ENCODE peak calls at places on chromosomes 4 and X, in four cellular contexts. B is fibroblast of lung, F is testis, A is AG04449. X is an unnamed sample.

GRCh38 chr4:78954048-78954666 is 14.9 kb upstream of the PAQR3 start:
- DNase-seq in F (peak; percentile 43), A (no peak), B (peak; percentile 36), X (no peak)

GRCh38 chr4:143559757-143560147 is 46.2 kb downstream of the SMARCA5 start:
- DNase-seq in A (no peak), B (no peak), F (no peak), X (no peak)

GRCh38 chrX:140057001-140057411 is 91.7 kb upstream of the CXorf66 start:
- DNase-seq in F (peak; percentile 86), B (peak; percentile 64), A (no peak), X (peak; percentile 17)

GRCh38 chrX:41604154-41604553 is 84.6 kb upstream of the GPR34 start:
- DNase-seq in B (no peak), A (no peak), F (no peak), X (no peak)

GRCh38 chr4:8695237-8696219 is 103.0 kb downstream of the CPZ start:
- DNase-seq in B (no peak), A (no peak), F (no peak), X (no peak)

GRCh38 chr4:109160494-109160893 is 142.0 kb downstream of the COL25A1 start:
- DNase-seq in B (no peak), A (no peak), F (no peak), X (no peak)

GRCh38 chrX:153568612-153569011 is 30.3 kb downstream of the CCNQ start:
- DNase-seq in A (no peak), F (no peak), B (no peak), X (no peak)

GRCh38 chr4:119648398-119648797 is 19.8 kb upstream of the PDE5A start:
- DNase-seq in F (no peak), B (no peak), A (no peak), X (no peak)

GRCh38 chr4:112082954-112083586 is 62.2 kb upstream of the FAM241A start:
- DNase-seq in A (no peak), F (no peak), B (peak; percentile 77), X (no peak)

GRCh38 chr4:95516528-95517011 is 32.2 kb downstream of the UNC5C start:
- DNase-seq in A (no peak), F (no peak), B (peak; percentile 62), X (no peak)

GRCh38 chr4:139633195-139633594 is 32.4 kb upstream of the MGST2 start:
- DNase-seq in B (no peak), F (no peak), A (no peak), X (no peak)
- H3K4me3 ChIP-seq in B (no peak overlapping the region), F (no peak overlapping the region), A (no peak overlapping the region), X (no peak overlapping the region)

DNA sequence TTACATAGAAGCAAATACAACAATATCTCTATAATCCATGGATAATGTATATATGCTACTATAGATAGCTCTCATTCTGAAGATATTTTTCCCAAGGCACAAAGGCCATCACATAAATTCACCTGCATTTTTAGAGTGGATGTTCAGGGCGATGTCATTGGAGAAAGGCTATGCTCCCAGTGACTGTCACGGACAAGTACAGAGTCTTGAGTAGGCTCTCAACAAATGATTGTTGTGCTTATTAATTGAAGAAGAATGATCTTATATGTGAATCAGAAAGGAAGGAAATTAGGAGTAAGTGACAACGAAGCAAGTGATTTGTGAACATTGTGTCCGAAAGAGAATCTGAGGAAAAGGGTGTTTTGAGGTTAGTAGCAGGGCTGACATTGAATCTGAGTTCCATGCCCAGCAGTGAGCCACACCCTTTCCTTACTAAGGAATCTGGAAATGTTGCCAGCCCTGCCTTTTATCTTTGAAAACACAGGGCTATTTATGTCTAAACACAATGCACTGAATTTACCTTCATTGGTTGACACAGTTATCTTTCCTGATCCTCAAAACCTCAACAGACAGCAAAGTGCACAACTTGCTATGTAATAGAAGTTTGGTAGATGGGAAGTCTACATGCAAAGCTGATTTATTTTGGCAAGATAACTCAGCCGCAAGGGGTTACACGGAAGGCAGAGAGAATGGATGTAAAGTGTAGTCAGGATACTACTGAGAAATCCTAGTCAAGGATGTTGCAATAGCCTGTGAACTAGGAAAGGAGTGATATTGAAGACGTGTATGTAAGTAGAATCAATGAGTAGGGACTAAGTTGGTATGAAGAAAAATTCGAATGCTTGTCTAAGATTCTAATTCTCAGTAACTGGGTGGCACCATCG is 50.4 kb downstream of the SORBS2 start:
- DNase-seq in A (no peak), B (peak; percentile 19), F (no peak), X (no peak)
- TF ChIP-seq CTCF in A (no peak), B (no peak), F (no peak), X (no peak)

DNA sequence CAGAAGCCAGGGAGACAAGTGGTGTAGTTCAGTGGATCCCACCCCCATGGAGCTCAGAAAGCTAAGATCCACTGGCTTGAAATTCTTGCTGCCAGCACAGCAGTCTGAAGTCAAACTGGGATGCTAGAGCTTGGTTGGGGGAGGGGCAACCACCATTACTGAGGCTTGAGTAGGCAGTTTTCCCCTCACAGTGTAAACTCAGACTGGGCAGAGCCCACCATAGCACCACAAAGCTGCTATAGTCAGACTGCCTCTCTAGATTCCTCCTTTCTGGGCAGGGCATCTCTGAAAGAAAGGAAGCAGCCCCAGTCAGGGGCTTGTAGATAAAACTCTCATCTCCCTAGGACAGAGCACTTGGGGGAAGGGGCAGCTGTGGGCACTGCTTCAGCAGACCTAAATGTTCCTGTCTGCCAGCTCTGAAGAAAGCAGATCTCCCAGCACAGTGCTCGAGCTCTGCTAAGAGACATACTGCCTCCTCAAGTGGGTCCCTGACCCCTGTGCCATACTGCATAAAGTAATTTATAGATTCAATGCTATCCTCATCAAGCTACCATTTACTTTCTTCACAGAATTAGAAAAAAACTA is 163.2 kb downstream of the HHIP start:
- DNase-seq in F (no peak), A (no peak), B (no peak), X (no peak)
- H3K4me3 ChIP-seq in F (no peak overlapping the region), A (no peak overlapping the region), B (no peak overlapping the region), X (no peak overlapping the region)

DNA sequence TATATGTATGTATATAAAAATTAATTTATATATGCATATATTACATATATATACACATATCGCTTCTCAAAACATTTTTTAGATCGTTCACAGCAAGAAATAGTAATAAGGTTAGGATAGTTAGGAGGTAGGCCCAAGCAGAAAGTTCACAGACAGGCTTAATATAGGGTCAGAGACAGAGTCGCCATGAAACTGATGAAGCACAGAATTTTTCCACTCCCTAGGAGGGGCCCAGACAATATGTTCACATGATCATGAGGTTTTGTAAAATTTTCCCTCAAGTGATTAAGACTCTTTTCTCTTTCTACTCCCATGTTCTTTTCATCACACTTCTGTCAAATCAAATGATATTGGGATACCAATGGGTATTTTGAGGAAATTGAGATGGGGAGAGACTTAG is 5.2 kb upstream of the ENAM start:
- DNase-seq in B (no peak), F (no peak), A (no peak), X (no peak)
- TF ChIP-seq CTCF in B (no peak), F (no peak), A (no peak), X (no peak)

DNA sequence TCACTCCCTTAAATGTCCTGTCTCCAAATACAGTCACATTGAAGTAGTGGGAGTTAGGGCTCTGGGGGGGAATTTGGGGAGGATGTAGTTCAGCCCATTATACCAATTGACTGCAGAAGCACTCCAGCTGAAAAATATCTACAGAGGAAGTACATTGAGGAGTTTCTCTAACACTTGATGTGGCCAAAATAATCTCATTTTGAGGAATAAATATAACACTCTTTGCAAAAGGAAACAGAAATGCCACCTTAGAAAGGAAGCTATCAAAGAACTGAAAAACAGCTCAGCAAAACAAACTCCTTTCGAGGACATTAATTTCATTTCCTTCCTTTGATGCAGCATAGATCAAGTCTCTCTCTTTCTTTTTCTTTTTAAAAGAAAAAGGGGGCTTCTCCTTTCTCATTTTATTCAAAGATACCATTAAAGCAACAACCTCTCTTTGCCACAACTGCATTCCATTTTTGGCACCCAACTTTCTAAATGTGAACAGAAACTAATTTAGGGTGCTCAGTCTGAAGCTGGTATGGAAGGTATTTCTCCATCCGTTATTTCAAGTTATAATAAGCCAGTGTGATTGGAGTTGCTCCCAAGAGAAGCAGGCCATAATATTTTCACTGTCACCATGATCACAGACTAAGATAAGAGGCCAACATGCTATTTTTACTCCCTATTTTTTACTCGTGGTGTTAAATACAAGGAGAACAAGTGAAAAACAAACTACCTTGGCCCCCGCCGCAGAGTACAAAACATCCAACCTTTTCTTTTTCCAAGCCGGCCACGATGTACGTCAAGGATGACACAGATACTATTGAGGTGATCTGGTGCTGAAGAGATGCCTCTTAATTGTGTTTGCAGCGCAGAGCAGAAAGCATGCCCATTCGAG is 230.4 kb upstream of the GATB start:
- DNase-seq in F (no peak), B (no peak), A (no peak), X (no peak)
- H3K4me3 ChIP-seq in F (no peak overlapping the region), B (no peak overlapping the region), A (no peak overlapping the region), X (no peak overlapping the region)

GRCh38 chrX:7190157-7190556 is 42.2 kb upstream of the PUDP start:
- DNase-seq in A (no peak), F (no peak), B (no peak), X (no peak)

GRCh38 chrX:7192871-7193270 is 44.9 kb upstream of the PUDP start:
- DNase-seq in F (no peak), A (no peak), B (no peak), X (no peak)

GRCh38 chrX:7194606-7195005 is 46.7 kb upstream of the PUDP start:
- DNase-seq in B (no peak), F (no peak), A (no peak), X (no peak)

DNA sequence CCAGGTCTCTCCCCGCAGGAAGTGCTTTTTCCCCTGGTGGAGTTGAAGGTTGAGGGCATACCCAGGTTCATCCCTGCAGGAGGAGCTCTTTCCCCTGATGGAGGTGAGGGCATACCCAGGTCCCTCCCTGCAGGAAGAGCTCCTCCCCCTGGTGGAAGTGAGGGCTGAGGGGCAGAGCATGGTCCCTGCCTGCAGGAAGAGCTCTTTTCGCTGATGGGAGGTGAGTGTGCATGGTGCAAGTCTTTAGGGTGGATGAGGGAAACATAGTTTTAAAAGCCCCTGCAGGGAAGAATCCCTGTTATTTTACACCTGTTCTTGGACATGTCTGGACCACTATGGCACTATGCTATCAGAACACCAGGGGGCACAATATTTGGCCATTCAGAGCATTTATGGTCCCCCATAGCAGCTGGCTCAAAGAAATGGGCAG is 43.7 kb upstream of the PUDP start:
- DNase-seq in A (no peak), B (no peak), F (no peak), X (no peak)
- TF ChIP-seq CTCF in A (no peak), B (no peak), F (no peak), X (peak; percentile 25)

GRCh38 chrX:24398766-24399165 is 38.3 kb downstream of the SUPT20HL1 start:
- DNase-seq in B (no peak), F (no peak), A (no peak), X (no peak)
- H3K4me3 ChIP-seq in B (no peak overlapping the region), F (no peak overlapping the region), A (no peak overlapping the region), X (no peak overlapping the region)